ENCODE peak calls at places on chromosomes 11 and 22, in four cellular contexts. E is SK-N-SH, Z is H1, X is GM12878. J is an unnamed sample.

GRCh38 chr11:2534957-2535672 is 90.3 kb downstream of the KCNQ1 start:
- DNase-seq in X (no peak), Z (no peak), E (no peak), J (no peak)

GRCh38 chr11:112693781-112694180 is 267.4 kb upstream of the NCAM1 start:
- DNase-seq in X (no peak), Z (no peak), E (no peak), J (no peak)

GRCh38 chr11:69183613-69184012 is 27.9 kb downstream of the SMIM38 start:
- DNase-seq in X (peak), Z (no peak), E (no peak), J (no peak)

GRCh38 chr22:22748297-22748743 is 103.9 kb downstream of the GGTLC2 start:
- DNase-seq in E (peak), X (no peak), Z (peak), J (peak)

GRCh38 chr11:124204008-124204407 is 20.9 kb downstream of the OR10D3 start:
- DNase-seq in X (no peak), Z (no peak), E (no peak), J (no peak)

GRCh38 chr11:117143390-117143789 is 697 bp upstream of the PAFAH1B2 start:
- DNase-seq in X (no peak), Z (no peak), E (peak), J (peak)

GRCh38 chr11:40203606-40204005 is 1255.8 kb downstream of the LRRC4C start:
- DNase-seq in X (no peak), Z (no peak), E (no peak), J (no peak)

GRCh38 chr11:19419021-19419750 is 178.4 kb upstream of the E2F8 start:
- DNase-seq in X (no peak), Z (peak), E (no peak), J (no peak)

GRCh38 chr22:37672920-37673453 is 2.4 kb upstream of the LGALS1 start:
- DNase-seq in X (no peak), E (no peak), Z (no peak), J (no peak)

GRCh38 chr11:12628322-12628721 is 45.9 kb upstream of the TEAD1 start:
- DNase-seq in E (peak), Z (no peak), X (no peak), J (no peak)

GRCh38 chr11:19080579-19080993 is 20.1 kb upstream of the MRGPRX2 start:
- DNase-seq in Z (no peak), E (no peak), X (no peak), J (no peak)

GRCh38 chr11:67274768-67275605 is 8.7 kb downstream of the GRK2 start:
- DNase-seq in Z (no peak), E (no peak), X (no peak), J (no peak)
- TF ChIP-seq NRF1 in Z (no peak), E (no peak), X (no peak), J (no peak)

GRCh38 chr22:43244385-43244784 is 57.5 kb upstream of the TTLL12 start:
- DNase-seq in X (no peak), Z (no peak), E (no peak), J (no peak)
- TF ChIP-seq POLR2AphosphoS5 in X (no peak), Z (no peak), E (no peak), J (no peak)

DNA sequence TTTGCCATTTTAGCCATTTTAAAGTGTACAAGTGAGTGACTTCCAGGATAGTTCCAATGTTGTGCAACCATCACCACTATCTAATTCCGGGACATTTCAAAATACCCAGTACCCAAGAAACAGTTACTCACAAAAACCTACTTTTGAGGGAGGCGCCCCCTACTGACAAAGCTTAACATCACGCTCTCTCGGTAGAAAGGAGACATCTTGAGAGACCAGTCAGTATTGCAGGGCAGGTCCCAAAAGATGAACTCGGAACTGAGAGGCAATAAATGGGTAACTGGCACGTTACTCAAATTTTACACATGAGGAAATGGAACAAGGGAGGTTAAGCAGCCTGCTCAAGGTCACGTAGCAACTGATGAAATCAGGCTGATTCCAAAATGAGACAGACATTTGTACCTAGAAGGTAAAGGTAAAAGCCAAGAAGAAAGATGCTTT is 50.0 kb upstream of the POU2AF1 start:
- DNase-seq in E (peak), X (no peak), Z (peak), J (peak)
- TF ChIP-seq NRF1 in E (no peak), X (no peak), Z (no peak), J (no peak)

DNA sequence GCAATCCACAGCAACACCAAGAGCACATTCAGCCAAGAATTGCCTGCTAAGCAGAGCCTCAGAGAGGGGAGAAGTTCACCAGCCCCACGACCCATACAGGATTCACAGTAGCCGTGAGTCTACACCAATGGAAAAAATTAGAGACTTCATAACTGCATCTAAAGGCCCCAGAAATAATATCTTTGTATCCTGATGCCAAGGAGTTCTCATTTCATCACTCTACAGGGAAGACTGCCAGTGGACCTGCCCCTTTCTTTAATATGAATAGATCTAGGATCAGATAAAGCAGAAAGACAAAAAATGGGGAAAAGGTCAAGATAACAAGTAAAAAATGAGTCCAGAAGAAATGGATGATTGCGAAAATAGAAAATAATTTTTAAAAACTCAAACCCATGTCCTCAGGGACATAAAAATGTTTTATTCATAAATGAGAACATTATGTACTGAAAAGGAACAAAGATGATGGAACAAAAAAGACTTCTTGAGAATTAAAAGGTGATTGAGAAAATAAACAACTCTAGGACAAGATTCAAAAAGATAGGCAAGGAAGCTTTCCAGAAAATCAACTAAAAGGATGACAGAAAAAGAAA is 9.5 kb downstream of the APOL3 start:
- DNase-seq in E (no peak), X (no peak), Z (no peak), J (no peak)
- TF ChIP-seq POLR2AphosphoS5 in E (no peak), X (no peak), Z (no peak), J (no peak)

GRCh38 chr22:45136594-45136993 is 27.1 kb upstream of the NUP50 start:
- DNase-seq in X (no peak), Z (no peak), E (no peak), J (no peak)

GRCh38 chr22:45134313-45134712 is 29.4 kb upstream of the NUP50 start:
- DNase-seq in E (no peak), X (no peak), Z (no peak), J (no peak)

GRCh38 chr22:45127866-45128265 is 35.9 kb upstream of the NUP50 start:
- DNase-seq in Z (no peak), E (no peak), X (no peak), J (no peak)

GRCh38 chr22:45129703-45130524 is 33.8 kb upstream of the NUP50 start:
- DNase-seq in E (no peak), Z (no peak), X (no peak), J (no peak)

DNA sequence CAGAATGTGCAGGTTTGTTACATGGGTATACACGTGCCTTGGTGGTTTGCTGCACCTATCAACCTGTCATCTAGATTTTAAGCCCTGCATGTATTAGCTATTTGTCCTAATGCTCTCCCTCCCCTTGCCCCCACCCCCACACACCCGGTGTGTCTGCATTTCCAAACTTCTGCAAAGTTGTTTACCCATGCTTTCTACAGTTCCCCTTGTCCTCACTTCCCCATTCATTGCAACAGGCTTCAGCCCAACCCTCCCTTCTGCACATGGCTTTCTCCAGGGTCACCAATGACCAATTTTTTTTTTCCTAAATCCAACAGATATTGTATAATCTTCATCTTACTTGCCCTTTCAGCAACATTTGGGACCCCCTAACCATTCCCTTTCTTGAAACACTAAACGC is 32.0 kb upstream of the NUP50 start:
- DNase-seq in Z (no peak), E (no peak), X (no peak), J (no peak)
- TF ChIP-seq NRF1 in Z (no peak), E (no peak), X (no peak), J (no peak)

GRCh38 chr11:71236836-71237475 is 15.4 kb downstream of the SHANK2 start:
- DNase-seq in Z (no peak), X (no peak), E (peak), J (no peak)

GRCh38 chr11:71239581-71239980 is 12.8 kb downstream of the SHANK2 start:
- DNase-seq in Z (no peak), X (no peak), E (peak), J (no peak)

GRCh38 chr11:71237853-71238252 is 14.5 kb downstream of the SHANK2 start:
- DNase-seq in Z (no peak), X (no peak), E (peak), J (no peak)

GRCh38 chr11:71238941-71239340 is 13.4 kb downstream of the SHANK2 start:
- DNase-seq in E (peak), X (no peak), Z (no peak), J (no peak)

GRCh38 chr11:71238285-71238875 is 14.0 kb downstream of the SHANK2 start:
- DNase-seq in Z (no peak), E (no peak), X (no peak), J (no peak)
- TF ChIP-seq POLR2AphosphoS5 in Z (no peak), E (no peak), X (no peak), J (no peak)

GRCh38 chr11:134387501-134387900 is 24.5 kb downstream of the B3GAT1 start:
- DNase-seq in E (no peak), X (no peak), Z (no peak), J (no peak)

GRCh38 chr11:134385171-134385570 is 26.9 kb downstream of the B3GAT1 start:
- DNase-seq in Z (no peak), E (no peak), X (no peak), J (no peak)

GRCh38 chr11:134384406-134384805 is 27.6 kb downstream of the B3GAT1 start:
- DNase-seq in Z (no peak), E (no peak), X (no peak), J (no peak)

GRCh38 chr11:134386945-134387344 is 25.1 kb downstream of the B3GAT1 start:
- DNase-seq in Z (no peak), X (no peak), E (no peak), J (no peak)

GRCh38 chr11:134385774-134386565 is 26.1 kb downstream of the B3GAT1 start:
- DNase-seq in X (no peak), E (peak), Z (no peak), J (no peak)
- TF ChIP-seq NRF1 in X (no peak), E (no peak), Z (no peak), J (no peak)

DNA sequence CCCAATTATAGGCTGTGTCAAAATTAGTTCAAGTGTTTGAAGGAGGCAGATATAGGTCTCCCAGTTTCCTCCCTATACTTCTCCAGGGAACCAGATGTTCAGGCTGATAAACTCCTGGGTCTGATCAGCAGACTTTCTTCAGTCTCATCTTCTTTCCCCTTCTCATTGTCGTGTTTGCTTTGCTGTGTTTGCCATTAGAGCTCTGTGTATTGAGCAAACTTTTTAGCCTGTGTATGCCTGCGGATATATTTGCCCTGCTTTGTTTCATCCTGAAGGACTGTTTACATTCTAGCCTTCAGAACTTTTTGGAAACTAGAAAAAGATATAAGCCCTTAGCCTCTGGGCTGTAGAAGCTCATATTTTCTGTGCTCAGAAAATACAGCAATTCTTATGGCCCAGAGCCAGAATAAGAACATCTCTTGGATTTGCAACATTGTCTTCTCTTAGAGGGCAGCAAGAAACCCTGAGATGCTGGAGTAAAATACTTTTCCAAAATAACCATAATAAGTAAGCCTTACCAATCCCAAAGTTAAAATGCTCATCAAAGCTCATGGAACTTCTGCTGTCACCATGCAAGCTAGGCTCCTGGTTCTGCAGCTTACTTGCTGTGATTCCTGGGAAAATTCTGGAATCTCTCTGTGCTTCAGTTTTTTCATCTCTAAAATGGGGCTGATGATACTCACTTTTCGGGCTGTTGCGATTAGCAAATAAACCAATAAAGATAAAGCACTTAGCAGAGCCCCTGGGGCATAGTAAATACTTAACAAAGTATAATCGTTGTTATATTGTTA is 34.1 kb upstream of the ME3 start:
- DNase-seq in X (no peak), E (no peak), Z (no peak), J (no peak)
- TF ChIP-seq POLR2AphosphoS5 in X (no peak), E (no peak), Z (no peak), J (no peak)

J was measured in K562.